ENCODE peak calls at places on chromosomes 3 and 15, in ten cellular contexts. Z is Peyer's patch, U is HCT116, D is transverse colon, X is esophagus squamous epithelium, K is heart left ventricle, Y is uterus, I is HepG2, J is breast epithelium, N is prostate gland. G is an unnamed sample. For H3K36me3, the result is how much of the 10 kb centered on the place peaks cover.

GRCh38 chr3:113736548-113737089 is 9.4 kb downstream of the NAA50 start:
- DNase-seq in Z (no peak), Y (no peak), U (peak), J (no peak), D (no peak), X (no peak), K (no peak), N (peak), I (peak), G (no peak)

GRCh38 chr3:99703535-99703934 is 65.1 kb downstream of the COL8A1 start:
- DNase-seq in X (no peak), U (no peak), Y (no peak), J (no peak), Z (no peak), N (no peak), K (no peak), D (no peak), I (no peak), G (no peak)

GRCh38 chr15:49620658-49621326 is at the start of the genes DTWD1 and FAM227B:
- DNase-seq in Z (peak), J (peak), Y (peak), I (peak), D (peak), X (peak), N (peak), K (peak), U (peak), G (peak)

GRCh38 chr15:74869372-74869725 is 3.8 kb downstream of the SCAMP2 start:
- DNase-seq in Z (no peak), X (no peak), Y (no peak), N (no peak), D (no peak), I (no peak), K (no peak), U (no peak), J (no peak), G (no peak)

GRCh38 chr15:96122077-96123027 is 208.1 kb upstream of the NR2F2 start:
- DNase-seq in N (no peak), Z (no peak), Y (no peak), I (peak), U (peak), J (no peak), D (no peak), K (no peak), X (no peak), G (no peak)

GRCh38 chr3:132394334-132394733 is 23.0 kb upstream of the DNAJC13 start:
- DNase-seq in Z (no peak), X (no peak), N (no peak), U (no peak), D (no peak), J (no peak), K (peak), I (no peak), Y (peak), G (no peak)

GRCh38 chr15:39828374-39828931 is 45.8 kb upstream of the FSIP1 start:
- DNase-seq in I (no peak), J (no peak), U (no peak), Y (no peak), Z (no peak), D (peak), X (no peak), N (no peak), K (no peak), G (no peak)

GRCh38 chr3:195286115-195286872 is 15.3 kb upstream of the XXYLT1 start:
- DNase-seq in N (no peak), I (no peak), D (no peak), Y (no peak), J (no peak), X (no peak), U (no peak), K (no peak), Z (no peak), G (no peak)

GRCh38 chr3:146638718-146639117 is 33.6 kb upstream of the PLSCR5 start:
- DNase-seq in K (no peak), U (no peak), Z (no peak), X (no peak), I (no peak), Y (no peak), N (no peak), J (no peak), D (no peak), G (no peak)

GRCh38 chr3:194031867-194032635 is 103.9 kb upstream of the HES1 start:
- DNase-seq in I (no peak), D (peak), K (no peak), N (no peak), Z (no peak), X (no peak), U (no peak), J (no peak), Y (no peak), G (peak)

GRCh38 chr3:8822141-8822540 is 52.7 kb upstream of the OXTR start:
- DNase-seq in K (no peak), D (no peak), Y (no peak), I (no peak), U (no peak), Z (no peak), X (no peak), N (no peak), J (no peak), G (no peak)

GRCh38 chr15:42009474-42009873 is 11.4 kb downstream of the PLA2G4E start:
- DNase-seq in Z (no peak), D (no peak), N (no peak), K (no peak), X (no peak), Y (no peak), J (no peak), I (no peak), U (no peak), G (no peak)

GRCh38 chr3:9553949-9554513 is 409 bp upstream of the LHFPL4 start:
- DNase-seq in Y (no peak), K (no peak), I (no peak), N (no peak), D (no peak), U (no peak), X (no peak), J (no peak), Z (no peak), G (no peak)

GRCh38 chr15:68054658-68055223 is 626 bp downstream of the PIAS1 start:
- DNase-seq in X (no peak), K (peak), I (peak), D (peak), Y (peak), N (peak), Z (peak), J (peak), U (no peak), G (peak)

GRCh38 chr3:112693186-112693585 is 52.2 kb upstream of the CCDC80 start:
- DNase-seq in U (no peak), Y (no peak), J (no peak), Z (no peak), K (no peak), D (no peak), N (no peak), X (no peak), I (no peak), G (no peak)

GRCh38 chr3:53796161-53796560 is 50.1 kb downstream of the CHDH start:
- DNase-seq in Y (no peak), J (no peak), X (no peak), I (no peak), Z (no peak), N (peak), U (no peak), D (peak), K (peak), G (peak)

GRCh38 chr15:66617137-66618090 is 51.6 kb upstream of the LCTL start:
- DNase-seq in I (peak), D (peak), K (peak), U (no peak), Z (peak), N (peak), Y (peak), X (no peak), J (peak), G (peak)

GRCh38 chr3:30544811-30545210 is 61.6 kb upstream of the TGFBR2 start:
- DNase-seq in N (no peak), X (no peak), I (no peak), Y (no peak), D (no peak), K (no peak), Z (no peak), J (no peak), U (no peak), G (no peak)

GRCh38 chr3:125062904-125063618 is 7.3 kb upstream of the HEG1 start:
- DNase-seq in J (peak), U (no peak), K (peak), D (no peak), I (peak), Y (no peak), X (no peak), Z (no peak), N (peak), G (peak)

GRCh38 chr3:174945276-174945675 is 86.1 kb downstream of the NAALADL2 start:
- DNase-seq in N (no peak), D (no peak), K (no peak), J (no peak), Z (no peak), Y (no peak), U (no peak), I (no peak), X (no peak), G (no peak)

GRCh38 chr3:27467545-27467944 is 16.6 kb downstream of the SLC4A7 start:
- DNase-seq in U (no peak), I (peak), Z (no peak), K (no peak), D (no peak), J (no peak), N (no peak), Y (no peak), X (no peak), G (no peak)

GRCh38 chr15:48975713-48976419 is 12.1 kb upstream of the SHC4 start:
- DNase-seq in U (peak), K (peak), D (peak), J (peak), Y (peak), N (peak), I (peak), Z (peak), X (no peak), G (peak)

GRCh38 chr15:56832125-56832524 is 86.3 kb upstream of the TCF12 start:
- DNase-seq in D (peak), K (peak), Y (peak), Z (no peak), J (peak), X (no peak), N (peak), I (no peak), U (no peak), G (peak)

GRCh38 chr3:25610779-25611178 is 53.9 kb downstream of the TOP2B start:
- DNase-seq in Z (no peak), D (no peak), J (no peak), I (no peak), N (no peak), U (no peak), X (no peak), K (no peak), Y (no peak), G (no peak)

GRCh38 chr3:149969945-149970715 is 565 bp downstream of the PFN2 start:
- DNase-seq in D (peak), X (peak), Y (peak), J (peak), U (peak), K (peak), N (peak), I (peak), Z (peak), G (peak)
- TF ChIP-seq POLR2A in D (peak), X (no peak), Y (no peak), J (no peak), U (no peak), K (no peak), N (no peak), I (peak), Z (no peak), G (no peak)

GRCh38 chr15:90917569-90917968 is 14.5 kb downstream of the MAN2A2 start:
- DNase-seq in U (no peak), J (no peak), Y (no peak), K (no peak), I (no peak), N (no peak), X (no peak), Z (no peak), D (no peak), G (no peak)
- H3K36me3 ChIP-seq in U (under half), J (under half), Y (under half), K (half or more), I (under half), N (under half), X (under half), Z (half or more), D (half or more), G (half or more)

GRCh38 chr3:129278970-129279906 is 568 bp downstream of the HMCES start:
- DNase-seq in N (no peak), Y (peak), I (peak), D (peak), Z (peak), X (no peak), U (peak), K (peak), J (peak), G (peak)
- TF ChIP-seq POLR2A in N (no peak), Y (peak), I (peak), D (peak), Z (no peak), X (no peak), U (no peak), K (peak), J (no peak), G (no peak)

GRCh38 chr3:151774910-151775309 is 39.0 kb upstream of the AADAC start:
- DNase-seq in Y (no peak), K (no peak), I (no peak), J (no peak), N (no peak), U (no peak), X (no peak), Z (no peak), D (no peak), G (no peak)
- H3K36me3 ChIP-seq in Y (under half), K (under half), I (under half), J (under half), N (under half), U (under half), X (under half), Z (under half), D (under half), G (under half)

DNA sequence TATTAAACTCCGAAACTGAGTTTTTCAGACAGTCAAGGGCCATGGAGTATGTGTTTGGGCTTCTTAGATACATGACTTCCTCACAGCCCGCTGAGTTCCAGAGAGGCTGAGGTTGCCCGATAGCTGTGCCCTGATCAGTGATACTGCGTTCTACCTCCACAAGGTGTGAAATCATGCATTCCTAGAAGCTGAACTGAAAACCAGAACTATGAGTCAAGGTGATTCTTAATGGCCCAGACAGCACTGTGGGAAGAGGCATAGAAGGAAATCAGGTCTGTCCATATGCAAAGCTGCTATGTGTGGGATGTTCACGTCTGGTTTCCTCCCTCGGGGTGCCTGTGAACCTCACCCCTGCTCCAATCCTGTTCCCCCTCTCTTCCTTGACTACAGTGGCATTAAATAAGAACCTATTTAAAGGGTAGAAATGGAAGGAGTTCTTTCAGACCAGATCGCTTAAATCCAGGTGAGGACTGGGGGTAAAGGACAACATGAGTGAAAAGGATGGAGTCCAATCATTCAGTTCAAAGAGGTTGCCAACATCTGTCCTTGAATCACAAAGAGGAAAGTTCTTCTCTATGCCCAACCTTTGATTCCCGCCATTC is 74.3 kb downstream of the MYO1E start:
- DNase-seq in J (no peak), N (no peak), Y (no peak), K (no peak), I (no peak), U (peak), D (no peak), Z (peak), X (no peak), G (no peak)
- TF ChIP-seq POLR2A in J (no peak), N (no peak), Y (no peak), K (no peak), I (no peak), U (no peak), D (no peak), Z (no peak), X (no peak), G (no peak)